ENCODE peak calls at places on chromosome 2, in eight cellular contexts. I is spleen, S is transverse colon, L is cardiac muscle cell, O is astrocyte, B is endothelial cell of umbilical vein, N is right atrium auricular region, Y is ovary. C is an unnamed sample.

GRCh38 chr2:74413001-74413698 is 8.3 kb downstream of the C2orf81 start:
- DNase-seq in B (no peak), Y (no peak), N (no peak), O (no peak), S (no peak), I (no peak), L (no peak), C (no peak)

GRCh38 chr2:85792783-85793441 is 39.1 kb downstream of the ATOH8 start:
- DNase-seq in S (no peak), Y (peak), I (peak), L (no peak), B (peak), O (peak), N (no peak), C (no peak)

GRCh38 chr2:77001895-77002294 is 520.3 kb downstream of the LRRTM4 start:
- DNase-seq in B (no peak), S (no peak), L (no peak), Y (no peak), I (no peak), N (no peak), O (no peak), C (no peak)

GRCh38 chr2:67918471-67918870 is 144.3 kb downstream of the C1D start:
- DNase-seq in Y (no peak), N (no peak), S (no peak), O (no peak), B (no peak), I (no peak), L (no peak), C (no peak)

GRCh38 chr2:240913810-240914644 is 7.9 kb downstream of the CROCC2 start:
- DNase-seq in O (peak), Y (peak), N (peak), S (peak), B (peak), I (peak), L (peak), C (no peak)

GRCh38 chr2:42045956-42046748 is 1.7 kb upstream of the PKDCC start:
- DNase-seq in B (no peak), I (no peak), Y (no peak), L (peak), S (no peak), O (no peak), N (no peak), C (no peak)

GRCh38 chr2:11248-11941 is 34.9 kb downstream of the FAM110C start:
- DNase-seq in Y (peak), B (peak), N (no peak), I (peak), S (peak), L (no peak), O (no peak), C (peak)

GRCh38 chr2:212777020-212777491 is 238.5 kb upstream of the ERBB4 start:
- DNase-seq in Y (no peak), S (no peak), I (no peak), L (peak), O (peak), N (no peak), B (peak), C (no peak)

GRCh38 chr2:144211826-144212225 is 308.1 kb downstream of the ZEB2 start:
- DNase-seq in O (no peak), Y (no peak), S (no peak), N (no peak), L (no peak), I (no peak), B (no peak), C (no peak)

GRCh38 chr2:150191349-150191748 is 296.1 kb downstream of the RND3 start:
- DNase-seq in B (peak), S (no peak), I (no peak), O (peak), N (no peak), Y (no peak), L (no peak), C (no peak)

GRCh38 chr2:223313101-223313500 is 261.1 kb downstream of the KCNE4 start:
- DNase-seq in O (no peak), L (no peak), N (no peak), I (no peak), Y (no peak), B (no peak), S (no peak), C (no peak)

GRCh38 chr2:53715568-53715967 is 52.0 kb upstream of the CHAC2 start:
- DNase-seq in N (no peak), B (peak), I (no peak), O (no peak), L (no peak), S (no peak), Y (no peak), C (no peak)

GRCh38 chr2:31962757-31963361 is 47.9 kb downstream of the MEMO1 start:
- DNase-seq in Y (no peak), L (no peak), O (no peak), S (no peak), N (no peak), I (no peak), B (no peak), C (no peak)

GRCh38 chr2:218902427-218902826 is 21.8 kb downstream of the WNT10A start:
- DNase-seq in Y (no peak), L (no peak), N (no peak), B (no peak), S (no peak), I (no peak), O (no peak), C (no peak)

GRCh38 chr2:174350018-174350417 is 15.3 kb downstream of the SP9 start:
- DNase-seq in L (no peak), O (no peak), B (no peak), S (no peak), Y (no peak), N (no peak), I (no peak), C (no peak)

GRCh38 chr2:200007291-200007690 is 51.9 kb downstream of the MAIP1 start:
- DNase-seq in Y (no peak), S (no peak), B (no peak), O (no peak), L (no peak), N (no peak), I (no peak), C (no peak)

GRCh38 chr2:121045245-121045644 is 239.8 kb downstream of the TFCP2L1 start:
- DNase-seq in I (no peak), O (no peak), Y (no peak), S (no peak), B (no peak), L (no peak), N (no peak), C (no peak)

GRCh38 chr2:59180111-59180510 is 939.0 kb upstream of the FANCL start:
- DNase-seq in L (no peak), Y (peak), N (no peak), B (no peak), I (no peak), O (no peak), S (no peak), C (no peak)

GRCh38 chr2:156405586-156405985 is 30.6 kb upstream of the GPD2 start:
- DNase-seq in O (no peak), S (no peak), L (peak), I (peak), Y (no peak), N (peak), B (no peak), C (no peak)

GRCh38 chr2:27710640-27711430 is 47.1 kb downstream of the SLC4A1AP start:
- DNase-seq in N (peak), I (no peak), O (peak), B (no peak), L (no peak), Y (no peak), S (no peak), C (no peak)

GRCh38 chr2:118856330-118856977 is 9.0 kb upstream of the EN1 start:
- DNase-seq in B (no peak), L (no peak), O (no peak), Y (no peak), I (no peak), S (no peak), N (no peak), C (no peak)

GRCh38 chr2:14451312-14451711 is 181.2 kb upstream of the LRATD1 start:
- DNase-seq in S (no peak), Y (no peak), L (no peak), N (no peak), I (no peak), B (no peak), O (no peak), C (no peak)

GRCh38 chr2:159946326-159946992 is 116.0 kb downstream of the PLA2R1 start:
- DNase-seq in N (no peak), Y (no peak), S (no peak), O (peak), L (no peak), I (no peak), B (peak), C (no peak)

GRCh38 chr2:27016801-27017325 is 15.9 kb upstream of the TMEM214 start:
- DNase-seq in L (peak), Y (peak), O (peak), S (peak), I (no peak), N (peak), B (peak), C (no peak)

GRCh38 chr2:10159486-10160160 is 37.1 kb downstream of the RRM2 start:
- DNase-seq in B (peak), O (no peak), N (no peak), I (peak), S (no peak), Y (no peak), L (no peak), C (no peak)

GRCh38 chr2:109636290-109636675 is 22.1 kb downstream of the SOWAHC start:
- DNase-seq in S (no peak), L (no peak), I (no peak), Y (no peak), O (no peak), B (no peak), N (no peak), C (no peak)

GRCh38 chr2:227942021-227942420 is 70.6 kb downstream of the DAW1 start:
- DNase-seq in I (no peak), N (no peak), Y (no peak), S (no peak), O (no peak), L (no peak), B (no peak), C (no peak)

GRCh38 chr2:135825131-135825854 is 11.7 kb downstream of the LCT start:
- DNase-seq in I (no peak), N (no peak), S (peak), L (no peak), B (no peak), O (no peak), Y (no peak), C (no peak)

GRCh38 chr2:135822855-135823254 is 14.1 kb downstream of the LCT start:
- DNase-seq in Y (no peak), N (no peak), S (no peak), I (no peak), L (no peak), O (no peak), B (no peak), C (no peak)

GRCh38 chr2:135829420-135829983 is 7.5 kb downstream of the LCT start:
- DNase-seq in B (no peak), S (no peak), Y (no peak), I (no peak), O (no peak), N (no peak), L (no peak), C (no peak)

GRCh38 chr2:135826561-135826960 is 10.4 kb downstream of the LCT start:
- DNase-seq in O (no peak), Y (no peak), N (no peak), B (no peak), S (no peak), L (no peak), I (no peak), C (no peak)

GRCh38 chr2:135825855-135826190 is 11.2 kb downstream of the LCT start:
- DNase-seq in B (no peak), Y (no peak), I (no peak), O (no peak), L (no peak), N (no peak), S (no peak), C (no peak)
- H3K27ac ChIP-seq in B (no peak), Y (no peak), I (no peak), O (no peak), L (no peak), N (peak), S (peak), C (no peak)

DNA sequence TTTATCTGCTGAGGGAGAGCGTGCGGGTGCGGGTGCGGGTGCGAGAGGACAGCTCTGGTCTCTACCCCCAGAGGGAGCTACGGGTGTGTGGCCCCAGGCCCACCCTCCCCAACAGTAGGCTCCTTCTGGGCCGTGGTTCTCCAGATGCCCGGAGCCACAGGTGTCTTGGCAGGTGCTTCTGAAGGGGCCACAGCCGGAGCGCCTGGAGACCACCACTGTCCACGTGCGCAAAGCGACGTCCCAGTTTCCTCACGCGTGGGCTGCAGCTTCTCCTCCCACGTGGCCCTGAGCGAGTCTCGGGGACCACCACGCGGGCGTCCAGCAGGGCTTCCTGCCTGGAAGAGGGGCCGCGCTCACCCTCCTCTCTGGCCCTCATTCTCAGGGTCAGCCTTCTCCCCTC is 90.6 kb downstream of the BIN1 start:
- DNase-seq in L (no peak), N (no peak), Y (no peak), B (no peak), O (no peak), S (no peak), I (peak), C (no peak)
- TF ChIP-seq CTCF in L (no peak), N (no peak), Y (no peak), B (no peak), O (no peak), S (no peak), I (no peak), C (no peak)

GRCh38 chr2:113178069-113178468 is 4.3 kb downstream of the PSD4 start:
- DNase-seq in L (no peak), Y (no peak), N (no peak), O (no peak), S (no peak), B (no peak), I (peak), C (no peak)

GRCh38 chr2:113176696-113177355 is 3.1 kb downstream of the PSD4 start:
- DNase-seq in N (no peak), S (no peak), B (no peak), I (peak), O (no peak), L (no peak), Y (no peak), C (no peak)

GRCh38 chr2:113179446-113180045 is 5.8 kb downstream of the PSD4 start:
- DNase-seq in Y (no peak), B (no peak), I (peak), S (no peak), L (no peak), N (no peak), O (no peak), C (no peak)

GRCh38 chr2:113180131-113180946 is 6.6 kb downstream of the PSD4 start:
- DNase-seq in I (peak), O (no peak), B (no peak), L (no peak), S (no peak), N (no peak), Y (no peak), C (no peak)

GRCh38 chr2:113178891-113179290 is 5.1 kb downstream of the PSD4 start:
- DNase-seq in O (no peak), I (peak), N (no peak), S (no peak), Y (no peak), L (no peak), B (no peak), C (no peak)
- H3K27ac ChIP-seq in O (no peak), I (no peak), N (no peak), S (no peak), Y (no peak), L (no peak), B (no peak), C (no peak)

DNA sequence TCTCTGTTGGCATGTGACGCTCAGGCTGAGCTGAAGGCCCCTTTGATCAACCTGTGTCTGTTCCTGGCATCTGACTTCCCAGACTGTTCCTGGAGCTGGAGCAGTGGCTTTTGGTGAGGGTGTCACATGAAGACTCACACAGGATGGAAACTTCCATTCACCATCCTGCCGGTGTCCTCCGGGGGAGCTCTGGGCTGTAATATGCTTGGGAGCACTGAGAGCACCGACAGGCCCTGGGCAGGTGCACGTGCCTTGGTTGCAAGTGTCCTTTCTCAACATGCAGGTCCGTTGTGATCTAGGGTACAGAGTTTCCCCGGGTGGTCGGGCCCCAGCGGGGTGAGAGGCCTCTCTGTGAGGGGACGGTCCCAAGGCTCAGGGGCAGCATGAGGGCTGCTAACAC is 24.8 kb upstream of the GBX2 start:
- DNase-seq in O (no peak), S (no peak), B (no peak), I (no peak), N (no peak), Y (no peak), L (no peak), C (peak)
- TF ChIP-seq CTCF in O (no peak), S (no peak), B (no peak), I (no peak), N (no peak), Y (no peak), L (no peak), C (no peak)

C was measured in coronary artery.